ENCODE peak calls at places on chromosomes 13 and 19, in five cellular contexts. V is IMR-90, E is GM06990, W is RWPE2, T is brain microvascular endothelial cell. C is an unnamed sample.

GRCh38 chr19:50720921-50721291 is 1.3 kb upstream of the SHANK1 start:
- DNase-seq in V (peak; percentile 73), E (no peak), W (no peak), T (no peak), C (no peak)

GRCh38 chr13:28349371-28349770 is 145.6 kb downstream of the FLT1 start:
- DNase-seq in V (no peak), E (no peak), W (no peak), T (no peak), C (no peak)

GRCh38 chr13:39249971-39250370 is 211.7 kb downstream of the NHLRC3 start:
- DNase-seq in V (no peak), E (no peak), W (no peak), T (no peak), C (no peak)

GRCh38 chr19:5107432-5108122 is 138.7 kb downstream of the KDM4B start:
- DNase-seq in V (no peak), E (no peak), W (no peak), T (peak; percentile 8), C (peak; percentile 59)

GRCh38 chr19:484494-484893 is 11.8 kb upstream of the MADCAM1 start:
- DNase-seq in V (no peak), E (no peak), W (no peak), T (no peak), C (no peak)

GRCh38 chr13:110424596-110425443 is 117.7 kb downstream of the COL4A2 start:
- DNase-seq in V (peak; percentile 68), E (no peak), W (no peak), T (no peak), C (no peak)

GRCh38 chr19:19171821-19172532 is 1.9 kb upstream of the MEF2B start:
- DNase-seq in V (peak; percentile 78), E (peak; percentile 66), W (no peak), T (peak; percentile 31), C (peak; percentile 26)

GRCh38 chr13:50612717-50613116 is 230.8 kb downstream of the DLEU7 start:
- DNase-seq in V (no peak), E (no peak), W (no peak), T (no peak), C (no peak)

GRCh38 chr13:30026093-30026492 is 175.7 kb upstream of the UBL3 start:
- DNase-seq in V (peak; percentile 96), E (no peak), W (no peak), T (peak; percentile 66), C (peak; percentile 83)

GRCh38 chr13:42551611-42552010 is 22.3 kb upstream of the TNFSF11 start:
- DNase-seq in V (no peak), E (no peak), W (no peak), T (no peak), C (no peak)

GRCh38 chr13:34748561-34748960 is 193.5 kb upstream of the NBEA start:
- DNase-seq in V (no peak), E (no peak), W (no peak), T (no peak), C (no peak)

GRCh38 chr13:101552797-101553196 is 100.3 kb downstream of the ITGBL1 start:
- DNase-seq in V (peak; percentile 55), E (no peak), W (no peak), T (peak; percentile 66), C (peak; percentile 60)

GRCh38 chr13:52599853-52600603 is 42.2 kb upstream of the HNRNPA1L2 start:
- DNase-seq in V (peak; percentile 13), E (peak; percentile 41), W (peak; percentile 54), T (no peak), C (peak; percentile 33)

GRCh38 chr13:55199132-55199531 is 1941.6 kb upstream of the PRR20A start:
- DNase-seq in V (no peak), E (no peak), W (no peak), T (no peak), C (no peak)

GRCh38 chr13:91863699-91864098 is 465.3 kb downstream of the GPC5 start:
- DNase-seq in V (no peak), E (no peak), W (no peak), T (no peak), C (no peak)

GRCh38 chr19:18023596-18024212 is 15.7 kb downstream of the ARRDC2 start:
- DNase-seq in V (no peak), E (no peak), W (no peak), T (peak; percentile 87), C (peak; percentile 46)

GRCh38 chr13:37540228-37540627 is 58.3 kb downstream of the POSTN start:
- DNase-seq in V (peak; percentile 89), E (no peak), W (no peak), T (peak; percentile 39), C (peak; percentile 63)

GRCh38 chr19:29384676-29385075 is 141.1 kb upstream of the VSTM2B start:
- DNase-seq in V (no peak), E (no peak), W (peak; percentile 7), T (no peak), C (no peak)

GRCh38 chr13:113967729-113968462 is 6.0 kb downstream of the C13orf46 start:
- DNase-seq in V (no peak), E (no peak), W (peak; percentile 50), T (no peak), C (no peak)

GRCh38 chr13:95485518-95486144 is 66.9 kb upstream of the CLDN10 start:
- DNase-seq in V (no peak), E (no peak), W (no peak), T (no peak), C (no peak)

DNA sequence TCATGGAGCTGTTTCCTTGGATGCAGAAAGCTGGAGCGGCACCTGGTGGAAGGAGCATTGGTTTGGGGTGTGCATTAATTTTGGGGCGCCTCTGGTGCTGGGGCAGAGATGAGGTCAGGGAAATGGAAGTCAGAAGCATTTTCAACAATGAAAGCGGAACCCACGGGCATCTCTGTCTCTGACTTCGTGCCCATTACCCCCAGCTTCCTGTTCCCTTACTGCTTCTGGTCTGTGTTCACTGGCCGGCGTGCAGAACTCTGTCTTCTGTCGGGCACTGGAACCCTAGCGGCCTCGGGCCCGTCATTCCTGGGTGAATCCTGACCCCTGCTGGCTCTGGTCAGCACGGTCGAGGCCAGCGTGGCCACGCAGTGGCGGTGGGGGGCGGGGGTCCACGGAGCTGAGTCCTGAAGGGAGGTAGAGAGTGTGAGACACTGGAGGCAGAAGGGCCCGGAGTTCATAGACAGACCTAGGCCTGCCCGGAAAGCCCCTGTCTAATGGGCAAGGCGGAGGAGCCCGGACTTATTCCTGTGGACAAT is 7.9 kb upstream of the LINGO3 start:
- DNase-seq in V (peak; percentile 56), E (no peak), W (no peak), T (peak; percentile 35), C (peak; percentile 50)
- TF ChIP-seq CTCF in V (peak; percentile 83), E (peak; percentile 53), W (no peak), T (peak; percentile 78), C (peak; percentile 68)

DNA sequence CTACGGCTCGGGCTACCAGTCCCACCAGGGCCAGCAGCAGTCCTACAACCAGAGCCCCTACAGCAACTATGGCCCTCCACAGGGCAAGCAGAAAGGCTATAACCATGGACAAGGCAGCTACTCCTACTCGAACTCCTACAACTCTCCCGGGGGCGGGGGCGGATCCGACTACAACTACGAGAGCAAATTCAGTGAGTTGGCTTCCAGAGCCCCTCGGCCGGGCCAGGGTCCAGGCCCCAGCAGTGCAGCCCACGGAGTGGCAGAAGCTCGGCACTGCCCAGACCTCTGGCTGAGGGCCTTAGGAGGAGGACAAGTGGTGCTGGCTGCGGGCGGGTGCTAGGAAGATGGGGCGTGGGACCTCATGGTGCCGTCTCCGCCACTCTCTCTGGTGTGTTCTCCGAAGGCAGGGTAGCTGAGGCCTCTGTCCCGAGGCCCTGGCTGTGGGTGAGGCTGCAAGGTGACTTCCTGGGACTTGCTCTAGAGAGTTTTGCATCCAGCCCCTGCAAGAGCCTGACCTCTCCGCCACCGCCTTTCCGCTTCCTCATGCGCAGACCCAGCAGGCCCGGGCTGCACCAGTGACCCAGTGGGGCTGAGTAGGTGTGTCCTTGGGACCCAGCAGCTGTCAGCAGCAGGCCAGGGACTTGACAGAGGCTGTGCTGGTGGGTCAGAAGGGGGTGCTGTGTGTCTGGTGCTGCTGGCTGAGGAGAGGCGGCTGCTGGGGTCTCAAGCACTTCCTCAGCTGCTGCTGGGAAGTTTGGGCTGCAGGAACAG is 13.5 kb upstream of the QTRT1 start:
- DNase-seq in V (no peak), E (no peak), W (no peak), T (no peak), C (no peak)
- TF ChIP-seq CTCF in V (no peak), E (no peak), W (no peak), T (no peak), C (no peak)

GRCh38 chr13:65966991-65967451 is 1263.1 kb downstream of the PCDH9 start:
- DNase-seq in V (peak; percentile 45), E (no peak), W (no peak), T (peak; percentile 55), C (peak; percentile 55)
- TF ChIP-seq CTCF in V (peak; percentile 42), E (no peak), W (peak; percentile 43), T (peak; percentile 59), C (peak; percentile 43)

DNA sequence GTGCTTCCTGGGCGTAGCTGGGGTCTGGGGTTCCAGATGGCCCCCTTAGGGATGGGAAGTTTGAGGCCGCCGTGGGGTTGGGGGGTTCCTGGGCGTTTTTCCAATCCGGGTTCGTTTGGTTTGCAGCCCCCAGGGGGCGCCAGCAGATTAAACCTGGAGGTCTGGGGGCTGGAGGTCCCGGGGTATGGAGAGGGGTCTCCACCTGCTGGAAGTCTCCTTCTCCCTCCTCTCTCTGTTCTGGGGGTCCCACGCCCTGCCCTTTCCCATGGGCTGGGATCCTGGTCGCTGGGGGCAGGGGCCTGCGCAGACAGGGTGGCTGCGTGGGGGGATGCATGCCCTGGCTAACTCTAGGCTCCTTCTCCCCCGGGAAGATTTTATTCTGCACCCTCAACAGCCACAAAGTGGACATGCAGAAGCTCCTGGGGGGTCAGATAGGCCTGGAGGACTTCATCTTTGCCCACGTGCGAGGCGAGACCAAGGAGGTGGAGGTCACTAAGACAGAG is 897 bp downstream of the GIPC3 start:
- DNase-seq in V (no peak), E (no peak), W (no peak), T (no peak), C (no peak)
- TF ChIP-seq CTCF in V (peak; percentile 34), E (peak; percentile 67), W (peak; percentile 40), T (peak; percentile 79), C (peak; percentile 57)

GRCh38 chr19:48000846-48001245 is 6.4 kb downstream of the ELSPBP1 start:
- DNase-seq in V (no peak), E (no peak), W (no peak), T (no peak), C (no peak)

GRCh38 chr19:48004236-48004635 is 9.8 kb downstream of the ELSPBP1 start:
- DNase-seq in V (no peak), E (no peak), W (no peak), T (no peak), C (no peak)

GRCh38 chr19:48010932-48011758 is 16.7 kb downstream of the ELSPBP1 start:
- DNase-seq in V (no peak), E (no peak), W (no peak), T (no peak), C (no peak)

DNA sequence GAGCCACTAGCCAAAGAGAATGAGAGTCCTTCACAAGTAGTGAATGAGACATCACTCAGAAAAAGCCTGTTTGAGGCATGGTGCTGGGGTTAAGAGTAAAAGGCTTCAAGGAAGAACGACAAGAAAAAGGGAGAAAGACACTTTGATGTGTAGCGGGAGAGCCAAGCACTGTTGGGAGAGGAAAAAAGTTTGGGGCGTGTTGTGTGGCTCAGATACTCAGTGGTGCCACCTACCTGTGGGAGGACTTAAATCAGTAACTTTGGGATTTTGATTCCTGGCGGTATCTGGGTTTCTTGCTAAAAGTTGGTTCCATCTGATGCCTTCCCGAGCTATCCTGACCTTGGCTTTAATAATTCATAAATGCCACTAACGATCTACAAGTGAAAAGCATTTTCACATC is 12.3 kb downstream of the ELSPBP1 start:
- DNase-seq in V (no peak), E (no peak), W (no peak), T (no peak), C (no peak)
- TF ChIP-seq CTCF in V (no peak), E (peak; percentile 30), W (no peak), T (peak; percentile 17), C (peak; percentile 8)

C was measured in astrocyte of the spinal cord.